ENCODE peak calls at places on chromosome 15, in six cellular contexts. W, Q, B, Z, E and P are unnamed samples.
A peak's percentile ranks its signal among the peaks of the same experiment; 100 is the strongest.

GRCh38 chr15:46815765-46816164 is 901.5 kb upstream of the SEMA6D start:
- DNase-seq in W (no peak), Q (no peak), B (no peak), Z (no peak), E (no peak), P (no peak)

GRCh38 chr15:36024066-36024465 is 478.1 kb upstream of the DPH6 start:
- DNase-seq in W (no peak), Q (no peak), B (no peak), Z (no peak), E (peak; percentile 67), P (no peak)

GRCh38 chr15:36364377-36364776 is 215.0 kb upstream of the CDIN1 start:
- DNase-seq in W (no peak), Q (no peak), B (no peak), Z (no peak), E (no peak), P (no peak)

GRCh38 chr15:100057281-100057680 is 284.5 kb downstream of the ADAMTS17 start:
- DNase-seq in W (no peak), Q (no peak), B (no peak), Z (no peak), E (no peak), P (no peak)

GRCh38 chr15:72184165-72184811 is 13.3 kb downstream of the GRAMD2A start:
- DNase-seq in W (peak; percentile 65), Q (peak; percentile 89), B (no peak), Z (no peak), E (no peak), P (peak; percentile 63)

GRCh38 chr15:78329625-78330024 is 10.5 kb upstream of the CRABP1 start:
- DNase-seq in W (no peak), Q (peak; percentile 14), B (no peak), Z (peak; percentile 60), E (no peak), P (no peak)

GRCh38 chr15:80188293-80188692 is 35.5 kb downstream of the FAH start:
- DNase-seq in W (no peak), Q (no peak), B (no peak), Z (no peak), E (no peak), P (no peak)

GRCh38 chr15:100438570-100438969 is 90.2 kb downstream of the CERS3 start:
- DNase-seq in W (peak; percentile 83), Q (no peak), B (no peak), Z (no peak), E (peak; percentile 17), P (no peak)

GRCh38 chr15:92306662-92307061 is 87.0 kb upstream of the ST8SIA2 start:
- DNase-seq in W (no peak), Q (no peak), B (no peak), Z (no peak), E (no peak), P (no peak)

GRCh38 chr15:31297880-31298456 is 28.7 kb upstream of the KLF13 start:
- DNase-seq in W (no peak), Q (no peak), B (no peak), Z (no peak), E (no peak), P (no peak)

GRCh38 chr15:77327844-77328529 is 91.9 kb downstream of the PEAK1 start:
- DNase-seq in W (no peak), Q (no peak), B (no peak), Z (no peak), E (no peak), P (no peak)

GRCh38 chr15:95734422-95735316 is 595.8 kb upstream of the NR2F2 start:
- DNase-seq in W (no peak), Q (peak; percentile 16), B (no peak), Z (peak; percentile 96), E (peak; percentile 32), P (no peak)

GRCh38 chr15:84911879-84912660 is 27.6 kb downstream of the SLC28A1 start:
- DNase-seq in W (peak; percentile 95), Q (peak; percentile 86), B (no peak), Z (peak; percentile 99), E (peak; percentile 96), P (peak; percentile 78)

GRCh38 chr15:100311099-100311751 is 30.6 kb downstream of the ADAMTS17 start:
- DNase-seq in W (no peak), Q (no peak), B (no peak), Z (no peak), E (no peak), P (no peak)

GRCh38 chr15:57245130-57245529 is 131.2 kb upstream of the CGNL1 start:
- DNase-seq in W (no peak), Q (no peak), B (no peak), Z (no peak), E (peak; percentile 65), P (no peak)

DNA sequence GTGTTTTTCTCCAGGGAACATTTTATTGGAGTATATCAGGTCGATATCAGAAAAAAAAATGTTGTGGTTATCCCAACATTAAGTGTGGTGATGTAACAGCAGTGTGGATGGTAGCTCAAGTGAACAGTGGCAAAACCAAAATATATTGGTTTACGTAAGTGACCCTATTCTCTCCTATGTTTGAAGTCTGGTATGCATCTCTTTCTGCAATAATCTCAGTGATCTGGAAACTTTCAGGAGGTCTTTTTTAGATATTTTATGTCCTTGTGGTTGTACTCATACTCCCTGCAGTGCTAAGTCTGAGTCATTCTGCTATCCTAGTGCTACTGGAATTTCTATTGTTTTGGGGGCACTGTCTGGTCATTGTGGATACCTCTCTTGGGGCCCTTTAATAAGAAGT is 137.9 kb downstream of the SNRPN start:
- DNase-seq in W (no peak), Q (no peak), B (no peak), Z (no peak), E (no peak), P (no peak)
- H3K9me3 ChIP-seq in W (peaks cover 63% of the 10 kb centered on the region), Q (no peaks in the 10 kb centered on the region), B (no peaks in the 10 kb centered on the region), Z (no peaks in the 10 kb centered on the region), E (no peaks in the 10 kb centered on the region), P (peaks cover 6% of the 10 kb centered on the region)

GRCh38 chr15:41958002-41958420 is 14.3 kb downstream of the EHD4 start:
- DNase-seq in W (no peak), Q (no peak), B (no peak), Z (peak; percentile 93), E (no peak), P (no peak)

GRCh38 chr15:41955100-41955499 is 17.3 kb downstream of the EHD4 start:
- DNase-seq in W (no peak), Q (no peak), B (no peak), Z (no peak), E (no peak), P (no peak)

GRCh38 chr15:41954036-41954435 is 18.3 kb downstream of the EHD4 start:
- DNase-seq in W (no peak), Q (no peak), B (no peak), Z (no peak), E (no peak), P (no peak)

GRCh38 chr15:41957021-41957897 is 15.1 kb downstream of the EHD4 start:
- DNase-seq in W (no peak), Q (no peak), B (no peak), Z (peak; percentile 85), E (no peak), P (no peak)

DNA sequence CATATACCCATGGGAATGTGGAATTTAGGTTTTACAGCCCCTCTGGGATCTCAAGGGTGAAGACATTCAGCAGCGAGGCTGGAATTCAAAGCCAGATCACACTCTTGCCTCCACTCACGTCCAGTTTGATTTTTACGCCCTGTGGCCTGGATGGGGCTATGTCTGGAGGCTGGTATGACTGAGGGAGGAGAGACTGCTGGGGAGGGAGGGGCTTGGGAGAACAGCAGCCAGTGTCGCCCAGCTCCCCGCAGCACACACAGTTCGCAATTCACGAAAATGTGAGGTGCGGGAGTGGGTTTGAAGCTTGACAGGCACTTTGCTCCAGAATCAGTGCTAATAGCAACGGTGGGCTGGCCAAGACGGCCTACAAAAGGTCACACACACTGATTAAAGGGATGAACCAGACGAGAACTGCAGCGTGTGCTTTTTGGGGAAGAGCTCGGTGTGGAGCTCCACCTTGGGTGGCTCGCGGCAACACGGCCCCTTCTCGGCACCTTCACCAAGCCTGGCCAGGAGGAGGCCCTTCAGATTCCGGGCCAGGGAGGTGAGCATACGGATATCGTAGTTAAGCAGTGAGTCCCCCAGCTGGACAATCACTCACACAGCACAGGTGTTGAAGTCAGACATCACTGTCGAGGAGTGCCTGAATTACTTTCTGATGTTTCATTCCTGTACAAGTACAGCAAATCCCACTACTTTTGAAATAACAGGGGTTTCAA is 16.4 kb downstream of the EHD4 start:
- DNase-seq in W (no peak), Q (no peak), B (no peak), Z (no peak), E (no peak), P (no peak)
- H3K27ac ChIP-seq in W (no peak overlapping the region), Q (no peak overlapping the region), B (no peak overlapping the region), Z (peak overlapping the region; percentile 98), E (no peak overlapping the region), P (no peak overlapping the region)

GRCh38 chr15:98288091-98288590 is 327.6 kb downstream of the ARRDC4 start:
- DNase-seq in W (no peak), Q (no peak), B (no peak), Z (no peak), E (no peak), P (no peak)

GRCh38 chr15:98289747-98290146 is 329.2 kb downstream of the ARRDC4 start:
- DNase-seq in W (no peak), Q (no peak), B (no peak), Z (no peak), E (no peak), P (no peak)

GRCh38 chr15:98296653-98297052 is 336.1 kb downstream of the ARRDC4 start:
- DNase-seq in W (no peak), Q (no peak), B (no peak), Z (no peak), E (no peak), P (no peak)

GRCh38 chr15:98294126-98294525 is 333.6 kb downstream of the ARRDC4 start:
- DNase-seq in W (no peak), Q (no peak), B (no peak), Z (no peak), E (no peak), P (no peak)

DNA sequence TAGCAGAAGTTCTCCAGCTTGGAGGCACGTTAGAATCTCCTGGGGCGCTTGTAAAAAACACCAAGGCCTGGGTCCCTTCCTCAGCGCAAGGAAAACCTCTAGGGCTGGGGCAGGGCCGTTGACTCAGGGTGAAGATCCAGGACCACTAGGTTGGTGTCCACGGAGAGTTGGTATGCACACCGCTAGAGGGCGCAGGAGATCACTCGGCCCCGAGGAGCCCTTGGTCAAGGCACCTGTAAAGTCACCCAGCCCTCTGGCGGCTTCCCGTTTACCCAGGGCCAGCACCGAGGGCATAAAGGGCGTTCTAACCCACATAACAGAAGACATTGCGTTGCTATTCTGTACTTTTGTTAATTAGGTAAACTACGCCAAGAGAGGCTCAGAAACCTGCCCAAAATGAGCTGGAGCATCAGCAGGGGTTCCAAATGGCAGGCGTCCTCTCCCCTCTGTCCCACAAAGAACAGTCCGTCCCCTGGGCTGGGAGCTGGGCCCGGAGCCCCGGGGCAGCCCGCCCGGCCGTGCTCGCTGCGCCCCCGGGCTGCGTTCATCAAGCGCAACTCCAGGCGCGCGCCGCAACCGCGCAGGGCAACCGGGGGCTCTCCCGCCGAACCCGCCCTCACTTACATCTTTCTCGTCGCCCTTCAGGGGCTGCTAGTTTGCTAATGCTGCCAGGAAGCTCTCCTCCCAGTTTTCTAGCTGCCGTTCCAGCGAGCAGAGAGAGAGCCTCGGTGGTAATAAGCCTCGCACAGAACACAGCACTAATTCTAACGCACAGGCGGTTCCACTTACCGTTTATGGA is 332.1 kb downstream of the ARRDC4 start:
- DNase-seq in W (peak; percentile 63), Q (peak; percentile 26), B (no peak), Z (peak; percentile 6), E (peak; percentile 12), P (peak; percentile 6)
- H3K4me3 ChIP-seq in W (no peak overlapping the region), Q (no peak overlapping the region), B (peak overlapping the region; percentile 23), Z (no peak overlapping the region), E (no peak overlapping the region), P (no peak overlapping the region)

DNA sequence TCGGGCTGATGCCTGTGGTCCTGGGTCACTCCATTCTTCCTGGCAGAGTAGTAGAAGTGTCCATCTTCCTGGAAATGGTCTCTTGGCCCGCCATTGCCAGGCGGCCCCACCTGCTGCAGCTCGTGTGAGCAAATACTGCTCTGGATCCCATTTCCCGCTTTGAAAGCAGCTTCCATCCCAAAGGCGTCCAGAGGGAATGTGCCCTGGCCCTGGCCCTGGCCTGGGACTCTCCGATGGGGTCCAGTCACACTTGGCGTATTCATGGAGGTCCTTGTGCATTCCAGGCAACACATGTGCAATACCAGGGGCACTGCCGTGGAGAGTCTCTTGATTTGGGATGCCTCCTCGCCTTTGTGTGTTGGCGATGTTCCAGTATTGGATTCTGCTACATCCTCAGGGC is 111.1 kb downstream of the SNRPN start:
- DNase-seq in W (no peak), Q (no peak), B (no peak), Z (no peak), E (no peak), P (no peak)
- H3K9me3 ChIP-seq in W (peaks cover 98% of the 10 kb centered on the region), Q (peaks cover 3% of the 10 kb centered on the region), B (peaks cover 46% of the 10 kb centered on the region), Z (peaks cover 86% of the 10 kb centered on the region), E (peaks cover 56% of the 10 kb centered on the region), P (peaks cover 81% of the 10 kb centered on the region)